ENCODE peak calls at places on chromosomes 4 and X, in five cellular contexts. D, Q, C, B and W are unnamed samples.
A peak's percentile ranks its signal among the peaks of the same experiment; 100 is the strongest.

GRCh38 chr4:3241905-3242304 is 7.1 kb upstream of the MSANTD1 start:
- DNase-seq in D (no peak), Q (no peak), C (no peak), B (no peak), W (no peak)

GRCh38 chr4:110020139-110020538 is 107.5 kb downstream of the EGF start:
- DNase-seq in D (no peak), Q (no peak), C (no peak), B (no peak), W (no peak)

GRCh38 chr4:150561338-150561737 is 20.6 kb upstream of the MAB21L2 start:
- DNase-seq in D (no peak), Q (no peak), C (no peak), B (no peak), W (no peak)

GRCh38 chr4:53714377-53715140 is 123.3 kb upstream of the LNX1 start:
- DNase-seq in D (no peak), Q (no peak), C (no peak), B (peak; percentile 30), W (no peak)

GRCh38 chrX:55908685-55909212 is 191.2 kb downstream of the RRAGB start:
- DNase-seq in D (peak; percentile 50), Q (peak; percentile 63), C (no peak), B (no peak), W (no peak)

GRCh38 chr4:173257732-173258717 is 76.1 kb downstream of the HMGB2 start:
- DNase-seq in D (peak; percentile 48), Q (peak; percentile 61), C (no peak), B (no peak), W (no peak)

GRCh38 chr4:73593631-73594241 is 26.5 kb downstream of the RASSF6 start:
- DNase-seq in D (no peak), Q (no peak), C (no peak), B (no peak), W (no peak)

GRCh38 chr4:6277139-6277802 is 7.6 kb downstream of the WFS1 start:
- DNase-seq in D (no peak), Q (no peak), C (no peak), B (no peak), W (no peak)

GRCh38 chr4:147599206-147599605 is 18.0 kb upstream of the TMEM184C start:
- DNase-seq in D (no peak), Q (no peak), C (no peak), B (no peak), W (no peak)

GRCh38 chrX:140099221-140099620 is 133.9 kb upstream of the CXorf66 start:
- DNase-seq in D (no peak), Q (no peak), C (no peak), B (no peak), W (no peak)

GRCh38 chrX:125205918-125206665 is 113.6 kb upstream of the TEX13C start:
- DNase-seq in D (no peak), Q (peak; percentile 15), C (no peak), B (no peak), W (no peak)

GRCh38 chr4:83074086-83074704 is 39.2 kb downstream of the COPS4 start:
- DNase-seq in D (peak; percentile 38), Q (peak; percentile 66), C (no peak), B (peak; percentile 29), W (no peak)

GRCh38 chr4:48746608-48747374 is 33.3 kb downstream of the FRYL start:
- DNase-seq in D (no peak), Q (no peak), C (no peak), B (peak; percentile 87), W (no peak)

GRCh38 chr4:139367421-139368090 is 65.3 kb upstream of the NDUFC1 start:
- DNase-seq in D (no peak), Q (no peak), C (no peak), B (no peak), W (no peak)

GRCh38 chr4:8534129-8534528 is 46.1 kb upstream of the GPR78 start:
- DNase-seq in D (peak; percentile 94), Q (peak; percentile 54), C (no peak), B (peak; percentile 84), W (no peak)

GRCh38 chr4:70601422-70602039 is 9.5 kb downstream of the AMBN start:
- DNase-seq in D (peak; percentile 45), Q (peak; percentile 45), C (no peak), B (peak; percentile 32), W (no peak)

GRCh38 chrX:3549442-3549875 is 164.0 kb downstream of the PRKX start:
- DNase-seq in D (no peak), Q (no peak), C (no peak), B (no peak), W (no peak)

GRCh38 chr4:96352051-96352517 is 512.2 kb downstream of the PDHA2 start:
- DNase-seq in D (no peak), Q (peak; percentile 23), C (no peak), B (no peak), W (no peak)

GRCh38 chr4:60589425-60589824 is 610.7 kb upstream of the ADGRL3 start:
- DNase-seq in D (no peak), Q (no peak), C (no peak), B (no peak), W (no peak)

GRCh38 chrX:104712515-104712914 is 146.5 kb downstream of the IL1RAPL2 start:
- DNase-seq in D (no peak), Q (no peak), C (no peak), B (no peak), W (no peak)

GRCh38 chr4:13918110-13918509 is 290.6 kb upstream of the BOD1L1 start:
- DNase-seq in D (no peak), Q (peak; percentile 27), C (no peak), B (peak; percentile 93), W (peak; percentile 60)

GRCh38 chr4:157992038-157992706 is 180.7 kb downstream of the GASK1B start:
- DNase-seq in D (no peak), Q (peak; percentile 77), C (no peak), B (no peak), W (no peak)

GRCh38 chr4:55358668-55359067 is 12.6 kb downstream of the SRD5A3 start:
- DNase-seq in D (peak; percentile 84), Q (no peak), C (no peak), B (peak; percentile 58), W (no peak)

GRCh38 chr4:24933684-24934275 is 20.9 kb upstream of the CCDC149 start:
- DNase-seq in D (no peak), Q (no peak), C (no peak), B (no peak), W (no peak)

GRCh38 chr4:76539979-76540378 is 105.0 kb downstream of the SHROOM3 start:
- DNase-seq in D (no peak), Q (no peak), C (no peak), B (no peak), W (no peak)

GRCh38 chr4:102612195-102612594 is 111.0 kb downstream of the NFKB1 start:
- DNase-seq in D (no peak), Q (no peak), C (no peak), B (no peak), W (no peak)

DNA sequence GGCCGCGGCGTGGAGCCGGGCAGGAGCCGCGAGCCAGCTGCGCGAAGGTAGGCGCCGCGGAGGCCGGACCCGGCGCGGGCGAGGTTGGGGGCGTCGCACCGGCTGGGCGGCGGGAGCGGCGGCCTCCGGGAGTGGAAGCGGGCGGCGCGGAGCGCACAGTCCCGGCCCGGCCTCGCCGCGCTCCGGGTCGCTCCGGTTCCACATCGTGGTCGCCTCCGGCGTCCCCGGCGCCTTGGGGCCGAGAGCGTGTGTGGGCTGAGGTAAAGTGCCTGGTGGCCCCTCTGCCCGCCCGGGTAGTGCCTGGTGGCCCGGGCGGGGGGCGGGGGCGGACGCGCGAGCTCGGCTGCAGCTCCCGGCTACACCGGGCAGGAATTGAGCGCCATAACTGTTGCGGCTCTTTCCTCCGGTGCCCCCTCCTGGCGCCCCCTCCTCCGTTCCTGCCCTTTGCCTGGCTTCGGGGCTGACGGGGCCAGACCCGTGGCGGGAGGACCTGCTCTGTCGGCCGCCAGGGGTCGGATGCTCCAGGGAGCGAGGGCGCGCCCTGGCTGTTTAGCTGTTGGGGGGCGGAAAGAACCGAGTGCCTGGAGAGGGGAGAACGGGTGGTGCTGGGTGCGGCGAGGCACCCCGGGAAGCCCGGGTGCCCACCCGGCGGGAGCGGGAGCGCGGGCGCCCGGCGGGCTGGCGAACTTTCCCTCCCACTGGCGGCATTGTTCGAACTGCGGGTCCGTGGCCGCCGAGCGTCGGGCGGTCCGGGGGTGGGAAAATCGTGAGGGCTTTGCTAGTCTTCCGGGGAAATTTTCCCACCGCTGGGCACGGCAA is 661 bp downstream of the JADE3 start:
- DNase-seq in D (no peak), Q (peak; percentile 40), C (no peak), B (no peak), W (no peak)
- TF ChIP-seq CTCF in D (peak; percentile 40), Q (peak; percentile 18), C (no peak), B (peak; percentile 55), W (no peak)

GRCh38 chr4:100314057-100314456 is 123.8 kb upstream of the DDIT4L start:
- DNase-seq in D (no peak), Q (no peak), C (no peak), B (no peak), W (no peak)

GRCh38 chr4:100306018-100306417 is 115.8 kb upstream of the DDIT4L start:
- DNase-seq in D (no peak), Q (no peak), C (no peak), B (no peak), W (no peak)

GRCh38 chr4:100312615-100313355 is 122.5 kb upstream of the DDIT4L start:
- DNase-seq in D (no peak), Q (no peak), C (no peak), B (no peak), W (no peak)

DNA sequence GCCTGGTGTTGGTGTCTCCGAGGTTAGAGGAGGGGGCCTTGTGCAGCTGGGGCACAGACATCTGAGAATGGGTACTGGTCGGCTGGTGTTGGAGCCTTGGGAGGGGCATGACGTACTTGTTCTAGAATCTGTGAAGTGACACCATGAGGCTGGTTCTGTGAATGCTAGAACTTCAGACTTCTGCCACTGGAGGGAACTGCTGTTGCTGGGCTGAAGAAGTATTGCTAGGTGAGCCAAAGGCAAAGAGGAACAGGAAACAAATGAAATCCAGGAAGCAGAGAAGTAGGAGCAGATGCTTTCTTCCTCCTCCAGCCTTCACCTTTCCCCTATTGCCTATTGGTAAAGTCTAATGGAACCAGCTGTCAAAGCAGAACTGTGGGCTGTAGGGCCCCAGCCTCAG is 120.9 kb upstream of the DDIT4L start:
- DNase-seq in D (no peak), Q (no peak), C (no peak), B (peak; percentile 12), W (no peak)
- TF ChIP-seq CTCF in D (peak; percentile 38), Q (no peak), C (no peak), B (peak; percentile 60), W (no peak)

GRCh38 chrX:131783555-131784338 is 239.4 kb upstream of the STK26 start:
- DNase-seq in D (no peak), Q (peak; percentile 88), C (peak; percentile 62), B (no peak), W (peak; percentile 83)

GRCh38 chrX:131779313-131779712 is 235.4 kb downstream of the OR13H1 start:
- DNase-seq in D (no peak), Q (no peak), C (no peak), B (no peak), W (no peak)

GRCh38 chrX:131778269-131779218 is 234.7 kb downstream of the OR13H1 start:
- DNase-seq in D (no peak), Q (peak; percentile 88), C (peak; percentile 38), B (no peak), W (no peak)
- TF ChIP-seq CTCF in D (no peak), Q (peak; percentile 17), C (no peak), B (no peak), W (peak; percentile 56)

DNA sequence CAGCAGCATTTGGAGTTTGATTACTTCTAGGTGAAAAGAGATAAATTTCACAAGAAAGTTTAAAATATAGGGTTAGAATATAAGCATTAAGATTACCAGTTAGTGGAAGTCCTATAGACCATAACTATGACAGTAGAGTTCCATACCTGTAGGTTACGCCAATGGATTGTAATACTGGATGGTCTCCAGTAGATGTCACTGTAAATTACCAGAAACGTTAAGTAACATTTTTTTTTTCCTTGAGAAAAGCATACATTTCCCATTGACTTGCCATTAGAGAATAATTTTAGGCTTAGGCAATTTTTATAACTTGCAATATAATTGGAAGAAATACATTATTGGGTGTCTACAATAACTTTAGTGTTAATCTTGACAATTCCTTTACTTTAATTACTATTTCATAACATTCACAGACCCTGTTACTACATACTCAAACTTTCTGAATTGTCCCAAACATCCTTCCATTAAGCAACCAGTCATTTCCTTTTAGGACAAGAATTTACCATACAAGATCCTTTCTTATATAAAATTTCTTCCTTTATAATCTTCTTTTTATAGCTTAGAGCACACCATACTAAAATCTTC is 304.1 kb upstream of the TECRL start:
- DNase-seq in D (no peak), Q (no peak), C (no peak), B (peak; percentile 7), W (no peak)
- TF ChIP-seq CTCF in D (peak; percentile 63), Q (peak; percentile 40), C (no peak), B (peak; percentile 56), W (no peak)